ENCODE peak calls at places on chromosomes 7 and 10, in four cellular contexts. D is testis, G is ovary, R is Panc1. J is an unnamed sample. For H3K4me1, the result is how much of the 10 kb centered on the place peaks cover.

GRCh38 chr7:114081606-114082425 is 163.0 kb upstream of the PPP1R3A start:
- DNase-seq in D (no peak), G (no peak), R (peak), J (no peak)

GRCh38 chr7:37311282-37311868 is 137.3 kb downstream of the ELMO1 start:
- DNase-seq in D (no peak), G (no peak), R (no peak), J (peak)

GRCh38 chr10:78471723-78472541 is 438.3 kb downstream of the RPS24 start:
- DNase-seq in D (no peak), G (peak), R (no peak), J (no peak)

GRCh38 chr7:131489196-131489595 is 67.2 kb downstream of the PODXL start:
- DNase-seq in D (no peak), G (no peak), R (no peak), J (no peak)

GRCh38 chr7:116240021-116240659 is 29.8 kb downstream of the TES start:
- DNase-seq in D (peak), G (no peak), R (no peak), J (no peak)

GRCh38 chr7:2609001-2609411 is 22.8 kb upstream of the TTYH3 start:
- DNase-seq in D (no peak), G (no peak), R (no peak), J (peak)

GRCh38 chr10:44873156-44873555 is 38.0 kb upstream of the TMEM72 start:
- DNase-seq in D (peak), G (no peak), R (no peak), J (no peak)

GRCh38 chr10:33211123-33211878 is 123.2 kb downstream of the NRP1 start:
- DNase-seq in D (peak), G (peak), R (no peak), J (peak)

GRCh38 chr7:155354371-155355048 is 56.8 kb downstream of the INSIG1 start:
- DNase-seq in D (no peak), G (no peak), R (no peak), J (no peak)

GRCh38 chr10:45420453-45421192 is 46.6 kb downstream of the ALOX5 start:
- DNase-seq in D (peak), G (peak), R (no peak), J (peak)

GRCh38 chr7:2247141-2247985 is 5.3 kb downstream of the NUDT1 start:
- DNase-seq in D (no peak), G (peak), R (no peak), J (peak)

GRCh38 chr7:86949052-86949778 is 110.2 kb downstream of the ELAPOR2 start:
- DNase-seq in D (no peak), G (no peak), R (no peak), J (peak)

GRCh38 chr10:72308320-72308987 is 34.7 kb downstream of the DDIT4 start:
- DNase-seq in D (peak), G (peak), R (no peak), J (peak)

GRCh38 chr10:72310636-72311035 is 36.9 kb downstream of the DDIT4 start:
- DNase-seq in D (no peak), G (no peak), R (no peak), J (peak)

GRCh38 chr10:72310241-72310633 is 36.5 kb downstream of the DDIT4 start:
- DNase-seq in D (no peak), G (no peak), R (no peak), J (no peak)

GRCh38 chr10:72311667-72312066 is 37.9 kb downstream of the DDIT4 start:
- DNase-seq in D (no peak), G (no peak), R (no peak), J (no peak)

DNA sequence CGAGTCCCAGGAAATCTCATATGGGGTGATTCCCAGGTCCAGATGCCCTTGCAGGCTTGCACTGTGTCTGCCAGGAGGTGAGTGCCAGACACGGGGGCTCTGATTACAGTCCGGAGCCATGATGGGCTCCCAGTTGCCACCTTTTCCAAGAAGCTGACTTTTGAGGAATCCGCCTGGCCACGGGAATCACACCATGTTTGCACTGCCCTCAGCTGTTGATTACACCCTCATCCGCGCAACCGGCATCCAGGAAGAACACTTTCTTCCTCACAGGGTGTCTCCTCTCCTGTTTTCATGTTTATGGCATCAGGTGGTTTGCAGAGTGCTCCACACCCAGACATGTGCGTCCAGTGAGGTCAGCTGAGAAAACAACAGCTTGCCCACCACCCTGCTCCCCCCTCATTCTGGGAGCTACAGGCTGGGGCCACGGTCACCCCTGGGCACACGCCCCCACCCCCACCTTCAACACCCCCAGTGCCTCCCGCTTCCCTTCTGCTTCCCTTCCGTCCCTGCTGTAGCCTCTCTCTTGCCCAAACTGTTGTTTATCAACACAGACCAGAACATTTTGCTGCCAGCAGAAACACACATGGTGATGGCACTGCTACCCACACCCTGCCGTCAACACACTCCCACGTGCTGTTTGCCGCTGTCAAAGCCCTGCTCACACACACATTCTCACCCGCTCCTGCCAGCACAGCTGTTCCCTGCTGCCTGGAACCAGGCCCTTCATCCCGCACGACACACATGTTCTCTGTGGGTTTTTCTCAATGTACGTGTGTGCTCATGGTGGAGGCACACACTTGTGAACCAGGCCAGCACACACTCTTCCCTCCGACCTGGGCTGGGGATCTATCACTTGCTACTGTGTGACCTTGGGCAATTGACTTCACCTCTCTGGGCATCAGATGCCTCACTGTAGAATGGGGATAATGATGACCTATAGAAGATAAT is 35.8 kb downstream of the DDIT4 start:
- DNase-seq in D (peak), G (peak), R (no peak), J (peak)
- H3K4me1 ChIP-seq in D (under half), G (under half), R (under half), J (under half)

DNA sequence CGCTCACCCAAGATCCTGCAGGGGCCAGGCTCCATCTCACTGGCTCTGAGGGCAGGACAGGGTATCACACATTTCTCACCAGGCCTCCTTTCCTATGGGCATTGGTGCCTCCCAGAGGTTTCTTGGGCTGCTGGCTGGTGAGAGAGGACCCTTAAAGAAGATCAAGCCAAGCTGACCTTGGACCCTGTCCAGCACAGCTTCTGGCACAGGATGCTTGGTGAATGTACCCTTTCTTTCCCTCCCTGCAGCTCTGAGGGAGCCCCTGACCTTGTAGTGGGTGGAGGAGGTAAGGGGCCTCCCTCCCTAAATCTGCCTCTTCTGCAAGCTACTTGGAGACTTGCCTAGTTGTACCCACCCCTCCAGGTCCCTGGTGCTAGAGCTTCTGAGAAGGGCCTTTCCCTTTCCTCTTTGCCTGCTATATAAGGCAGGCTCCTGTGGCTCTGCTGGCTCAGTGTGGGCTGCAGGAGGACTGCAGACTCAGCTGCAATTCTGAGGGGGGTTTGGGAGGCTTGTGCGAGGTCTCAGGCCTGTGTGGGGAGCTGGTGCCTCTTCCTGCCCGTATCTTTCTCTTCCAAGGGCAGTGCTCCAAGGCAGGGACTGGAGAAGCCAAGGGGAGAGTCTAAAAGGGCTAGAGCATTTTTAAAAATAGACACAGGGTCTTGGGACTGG is 11.8 kb upstream of the TRIM8 start:
- DNase-seq in D (peak), G (peak), R (no peak), J (peak)
- H3K4me1 ChIP-seq in D (half or more), G (under half), R (under half), J (under half)

GRCh38 chr10:1434912-1435692 is 302.2 kb downstream of the ADARB2 start:
- DNase-seq in D (no peak), G (no peak), R (no peak), J (no peak)

GRCh38 chr10:1432161-1432560 is 305.2 kb downstream of the ADARB2 start:
- DNase-seq in D (no peak), G (no peak), R (no peak), J (no peak)

GRCh38 chr10:1431229-1431628 is 306.1 kb downstream of the ADARB2 start:
- DNase-seq in D (no peak), G (no peak), R (no peak), J (no peak)

DNA sequence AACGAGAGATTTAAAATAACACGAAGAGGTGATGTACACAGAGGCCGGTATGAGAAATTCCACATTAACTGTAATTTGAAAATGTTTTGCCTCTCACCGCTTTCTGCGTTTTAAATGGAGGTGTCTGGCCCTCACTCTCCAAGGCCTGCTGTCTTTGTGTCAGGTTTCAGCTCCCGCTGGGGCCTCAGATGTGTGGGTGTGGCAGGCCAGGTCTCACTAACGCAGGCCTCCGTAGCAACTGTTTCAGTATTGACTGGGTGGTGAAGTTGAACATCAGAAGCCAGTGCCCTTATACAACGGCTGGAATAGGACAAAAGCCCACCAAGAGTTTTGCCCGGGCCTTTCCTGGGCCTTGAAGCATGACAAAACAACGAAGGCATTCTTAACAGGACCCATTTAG is 303.1 kb downstream of the ADARB2 start:
- DNase-seq in D (no peak), G (no peak), R (no peak), J (no peak)
- H3K4me1 ChIP-seq in D (under half), G (under half), R (under half), J (under half)

DNA sequence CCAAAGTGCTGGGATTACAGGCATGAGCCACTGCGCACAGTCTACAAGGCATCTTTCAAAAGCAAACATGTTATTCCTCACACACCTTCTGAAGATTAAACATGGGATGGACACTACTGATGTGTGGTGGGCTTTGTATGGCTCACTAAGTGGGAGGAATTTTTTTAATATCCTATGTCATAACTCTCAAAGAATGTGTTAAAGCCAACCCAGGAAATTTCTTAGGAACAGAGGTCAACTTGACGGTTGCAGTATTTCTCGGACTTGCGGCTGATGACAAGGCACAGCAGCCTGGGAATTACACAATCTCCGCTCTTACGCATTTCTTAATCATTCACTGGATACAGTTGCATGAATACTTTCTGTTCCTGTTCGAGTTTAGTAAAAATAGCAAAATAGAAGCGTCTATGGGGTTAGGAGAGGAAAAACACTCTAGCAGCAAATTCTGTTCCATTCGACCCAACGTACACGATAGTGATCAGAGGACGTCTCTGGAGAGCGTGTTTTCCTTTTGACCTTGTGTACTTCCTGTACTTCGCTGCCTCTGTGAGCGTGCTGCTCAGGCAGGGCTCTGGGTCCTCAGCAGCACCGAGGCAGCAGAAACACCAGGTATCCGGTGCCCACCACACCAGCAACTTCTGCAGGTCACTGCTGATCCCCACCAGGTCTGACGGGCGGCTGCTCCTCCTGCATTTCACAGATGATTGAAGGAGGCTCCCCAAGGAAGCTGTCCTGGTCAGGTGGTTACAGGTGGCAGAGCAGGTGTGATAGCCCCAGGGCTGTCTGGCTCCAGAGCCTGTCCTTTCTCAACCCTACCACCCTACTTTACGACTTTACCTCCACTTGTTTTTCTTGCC is 26.4 kb upstream of the SRGN start:
- DNase-seq in D (peak), G (peak), R (peak), J (peak)
- H3K4me1 ChIP-seq in D (under half), G (under half), R (under half), J (under half)

GRCh38 chr7:455110-455928 is 64.3 kb downstream of the PDGFA start:
- DNase-seq in D (peak), G (no peak), R (no peak), J (peak)
- H3K4me1 ChIP-seq in D (under half), G (under half), R (under half), J (under half)

GRCh38 chr7:70014472-70015232 is 416.4 kb downstream of the AUTS2 start:
- DNase-seq in D (no peak), G (no peak), R (no peak), J (no peak)

GRCh38 chr7:70018700-70019099 is 420.4 kb downstream of the AUTS2 start:
- DNase-seq in D (no peak), G (no peak), R (no peak), J (no peak)

GRCh38 chr7:70015353-70015752 is 417.1 kb downstream of the AUTS2 start:
- DNase-seq in D (no peak), G (no peak), R (no peak), J (no peak)

GRCh38 chr7:70017371-70017770 is 419.1 kb downstream of the AUTS2 start:
- DNase-seq in D (no peak), G (no peak), R (no peak), J (no peak)

GRCh38 chr7:70016044-70016770 is 417.9 kb downstream of the AUTS2 start:
- DNase-seq in D (no peak), G (no peak), R (no peak), J (no peak)
- H3K4me1 ChIP-seq in D (under half), G (under half), R (under half), J (under half)

DNA sequence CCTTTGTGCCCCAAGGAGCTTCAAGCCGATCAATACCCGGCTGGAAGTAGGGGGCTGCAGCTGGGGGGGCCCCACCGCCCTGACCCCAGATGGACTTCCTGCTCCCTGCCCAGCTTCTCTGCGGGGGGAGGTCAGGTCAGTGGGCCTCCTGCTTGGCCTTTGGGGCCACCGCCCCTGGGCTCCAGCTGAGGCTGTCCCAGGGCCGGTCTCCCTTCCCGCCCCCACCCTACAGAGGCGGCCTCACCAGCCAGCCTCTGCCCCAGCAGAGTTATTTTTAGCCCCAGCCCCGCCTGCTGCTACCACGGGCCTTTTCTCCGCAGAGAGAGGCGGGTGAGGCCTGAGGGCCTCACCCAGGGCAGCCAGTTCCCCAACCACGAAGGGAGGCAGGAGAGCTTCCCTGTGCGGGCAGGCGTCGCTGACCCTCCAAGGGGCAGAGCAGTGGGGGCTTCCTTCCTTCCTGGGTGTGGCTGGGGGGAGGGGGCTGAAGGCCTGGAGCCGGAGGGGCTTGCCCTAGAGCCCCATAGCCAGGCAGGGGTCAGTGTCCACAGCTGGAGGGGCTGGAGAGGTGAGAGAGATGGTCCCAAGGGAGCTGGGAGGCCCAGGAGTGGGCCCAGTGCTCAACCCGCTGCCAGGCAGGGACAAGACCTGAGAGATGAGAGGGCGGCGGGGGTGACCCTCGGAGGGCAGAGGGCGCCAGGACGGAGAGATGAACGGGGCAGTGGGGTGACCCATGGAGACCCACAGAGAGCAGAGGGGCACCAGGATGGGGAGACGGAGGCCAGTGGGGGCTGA is 24.6 kb downstream of the PWWP2B start:
- DNase-seq in D (peak), G (peak), R (no peak), J (peak)
- H3K4me1 ChIP-seq in D (half or more), G (under half), R (half or more), J (under half)

GRCh38 chr7:137417464-137417863 is 73.9 kb upstream of the PTN start:
- DNase-seq in D (no peak), G (no peak), R (no peak), J (no peak)
- H3K4me1 ChIP-seq in D (under half), G (under half), R (under half), J (under half)

GRCh38 chr7:108311446-108312168 is 144.6 kb downstream of the NRCAM start:
- DNase-seq in D (no peak), G (no peak), R (no peak), J (no peak)

GRCh38 chr7:108307246-108307982 is 148.8 kb downstream of the NRCAM start:
- DNase-seq in D (no peak), G (no peak), R (no peak), J (no peak)

GRCh38 chr7:108310351-108310750 is 145.9 kb downstream of the NRCAM start:
- DNase-seq in D (no peak), G (no peak), R (no peak), J (no peak)

GRCh38 chr7:108308913-108309312 is 147.3 kb downstream of the NRCAM start:
- DNase-seq in D (no peak), G (no peak), R (no peak), J (no peak)

DNA sequence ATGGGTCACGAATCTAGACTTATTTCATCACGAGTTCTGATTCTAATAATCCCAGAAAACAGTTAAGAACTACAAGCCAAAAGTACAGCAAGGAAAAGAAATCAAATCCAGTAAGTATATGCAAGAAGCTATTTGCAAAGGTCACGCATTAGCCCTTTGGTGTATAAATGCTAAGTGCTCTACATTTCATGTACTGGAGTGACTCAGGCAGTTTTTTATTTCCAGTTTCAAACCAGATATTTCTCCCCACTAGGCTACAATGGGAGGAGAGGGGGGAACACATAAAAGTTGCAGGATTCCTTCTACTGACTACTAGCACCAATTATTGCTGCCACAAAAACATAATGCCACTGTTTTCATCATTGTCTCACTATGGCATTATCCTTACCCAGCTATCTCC is 148.0 kb downstream of the NRCAM start:
- DNase-seq in D (no peak), G (no peak), R (no peak), J (no peak)
- H3K4me1 ChIP-seq in D (under half), G (under half), R (under half), J (under half)

GRCh38 chr10:105699504-105699903 is 1058.4 kb downstream of the SORCS3 start:
- DNase-seq in D (no peak), G (no peak), R (no peak), J (no peak)

DNA sequence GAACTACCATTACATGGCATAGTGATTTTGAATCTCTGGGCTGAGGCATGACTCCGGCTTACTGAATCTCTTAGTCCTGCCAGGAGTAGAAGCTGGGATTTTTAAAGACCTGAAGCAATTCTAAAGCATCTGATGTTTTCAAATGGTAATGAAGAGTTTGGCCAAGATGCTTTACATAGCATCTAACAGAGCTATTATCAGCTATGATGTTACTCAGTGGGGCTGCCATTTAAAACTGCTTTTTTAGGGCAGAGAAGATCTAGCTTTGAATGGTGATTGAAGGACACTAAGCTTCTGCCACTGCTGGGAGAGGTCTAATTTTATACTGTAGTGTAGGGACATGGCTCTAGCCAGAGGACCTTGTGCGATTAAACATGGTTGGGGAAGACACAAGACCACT is 1059.2 kb downstream of the SORCS3 start:
- DNase-seq in D (no peak), G (no peak), R (no peak), J (no peak)
- H3K4me1 ChIP-seq in D (under half), G (under half), R (under half), J (under half)